ENCODE peak calls at places on chromosomes 12 and 14, in five cellular contexts. J is H9, N is trophoblast cell, K is mesenchymal stem cell, F is IMR-90. Z is an unnamed sample.

GRCh38 chr12:78385541-78385940 is 479.0 kb upstream of the SYT1 start:
- DNase-seq in F (peak), N (peak), K (no peak), J (no peak), Z (peak)

GRCh38 chr14:101965145-101965531 is 765 bp downstream of the DYNC1H1 start:
- DNase-seq in N (peak), F (peak), K (peak), J (peak), Z (peak)

GRCh38 chr14:77844802-77845201 is 44.9 kb downstream of the ADCK1 start:
- DNase-seq in J (no peak), N (no peak), F (no peak), K (no peak), Z (no peak)

GRCh38 chr12:117045175-117045997 is 53.8 kb downstream of the TESC start:
- DNase-seq in K (no peak), J (no peak), F (no peak), N (no peak), Z (no peak)

GRCh38 chr14:74459289-74459946 is 33.4 kb upstream of the SYNDIG1L start:
- DNase-seq in K (peak), N (peak), J (peak), F (peak), Z (peak)

GRCh38 chr14:32698831-32699230 is 239.8 kb upstream of the NPAS3 start:
- DNase-seq in K (peak), J (no peak), N (no peak), F (peak), Z (peak)

GRCh38 chr12:55725556-55725955 is 3.3 kb downstream of the CD63 start:
- DNase-seq in N (no peak), K (no peak), J (no peak), F (no peak), Z (no peak)

GRCh38 chr12:57625261-57626032 is 7.6 kb downstream of the B4GALNT1 start:
- DNase-seq in N (no peak), J (no peak), F (no peak), K (no peak), Z (no peak)

GRCh38 chr12:132560421-132560830 is 50.0 kb downstream of the LRCOL1 start:
- DNase-seq in N (peak), J (no peak), F (no peak), K (no peak), Z (peak)

GRCh38 chr12:132561784-132562156 is 48.6 kb downstream of the LRCOL1 start:
- DNase-seq in J (peak), N (no peak), K (peak), F (no peak), Z (peak)

GRCh38 chr12:132560831-132561783 is 49.3 kb downstream of the LRCOL1 start:
- DNase-seq in J (peak), N (peak), F (peak), K (peak), Z (peak)

GRCh38 chr12:132563911-132564310 is 46.5 kb downstream of the LRCOL1 start:
- DNase-seq in K (no peak), N (no peak), J (no peak), F (no peak), Z (no peak)

DNA sequence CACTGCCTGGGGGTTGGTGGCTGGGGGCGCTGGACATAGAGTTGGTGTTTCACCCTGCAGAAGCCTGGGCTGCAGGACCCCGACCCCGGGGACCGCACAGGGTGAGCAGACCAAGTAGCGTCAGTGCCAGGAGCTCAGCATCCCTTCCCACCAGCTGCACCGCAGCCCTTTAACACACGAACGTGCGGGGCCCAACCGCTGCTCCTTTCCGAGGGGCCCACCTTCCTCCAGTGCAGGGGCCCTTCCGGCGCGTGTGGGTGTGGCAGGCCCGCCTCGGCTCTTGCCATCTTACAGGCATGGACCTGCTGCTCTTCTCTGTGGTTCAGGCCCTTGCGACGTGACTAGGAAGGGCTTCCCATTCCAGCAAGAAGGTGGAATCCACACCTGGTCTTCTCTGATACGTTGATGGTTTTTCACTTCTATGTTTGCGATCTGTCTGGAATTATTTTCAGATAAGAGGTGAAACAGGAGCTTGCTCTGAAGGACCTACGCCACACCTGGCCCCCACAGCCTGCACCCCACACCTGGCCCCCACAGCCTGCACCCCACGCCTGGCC is 47.8 kb downstream of the LRCOL1 start:
- DNase-seq in J (no peak), N (peak), K (no peak), F (no peak), Z (no peak)
- H2BK5ac ChIP-seq in J (no peak), N (no peak), K (no peak), F (no peak), Z (no peak)

DNA sequence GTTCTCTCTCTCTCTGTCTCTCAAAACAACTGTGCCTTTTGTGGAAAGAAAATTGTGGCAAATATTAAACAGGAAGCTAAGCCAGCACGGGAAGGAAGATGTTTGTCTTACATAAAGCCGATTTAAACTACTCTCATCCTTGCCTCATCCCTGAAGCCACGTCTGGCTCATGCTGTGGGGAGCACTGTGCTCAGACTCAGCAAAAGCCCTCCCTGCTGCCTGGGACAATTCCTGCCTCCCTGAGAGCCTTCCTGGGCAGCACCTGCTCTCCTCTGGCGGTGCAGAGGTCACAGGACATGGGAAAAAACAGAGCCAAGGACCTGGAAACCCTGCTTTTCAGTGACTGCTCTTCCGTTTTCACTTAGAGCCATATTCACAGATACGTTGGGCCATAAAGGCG is 237.1 kb downstream of the SLC15A4 start:
- DNase-seq in K (no peak), F (no peak), J (no peak), N (no peak), Z (no peak)
- H2BK5ac ChIP-seq in K (no peak), F (no peak), J (no peak), N (no peak), Z (no peak)

GRCh38 chr12:6945613-6946012 is 1.8 kb downstream of the C12orf57 start:
- DNase-seq in J (no peak), K (no peak), N (no peak), F (no peak), Z (peak)
- H2BK5ac ChIP-seq in J (no peak), K (no peak), N (no peak), F (no peak), Z (no peak)

GRCh38 chr12:8828514-8829127 is 6.2 kb downstream of the A2ML1 start:
- DNase-seq in N (peak), J (peak), F (no peak), K (no peak), Z (peak)
- H2BK5ac ChIP-seq in N (peak), J (peak), F (no peak), K (no peak), Z (peak)

GRCh38 chr12:132424118-132424438 is 65.9 kb upstream of the FBRSL1 start:
- DNase-seq in J (no peak), N (no peak), F (no peak), K (no peak), Z (peak)
- H2BK5ac ChIP-seq in J (no peak), N (no peak), F (no peak), K (no peak), Z (no peak)